ENCODE peak calls at places on chromosomes 6 and 20, in five cellular contexts. One of them, this sample, is unnamed.

GRCh38 chr6:90989763-90990162 is 402.9 kb upstream of the MAP3K7 start:
- DNase-seq in SK-N-SH: no peak
- DNase-seq in HCT116: no peak
- DNase-seq in K562: no peak
- DNase-seq in GM12878: no peak
- DNase-seq in this sample: no peak

GRCh38 chr20:4944518-4944917 is 56.8 kb downstream of the SLC23A2 start:
- DNase-seq in SK-N-SH: no peak
- DNase-seq in HCT116: no peak
- DNase-seq in K562: no peak
- DNase-seq in GM12878: no peak
- DNase-seq in this sample: no peak

GRCh38 chr6:129215246-129215645 is 332.3 kb downstream of the LAMA2 start:
- DNase-seq in SK-N-SH: no peak
- DNase-seq in HCT116: no peak
- DNase-seq in K562: no peak
- DNase-seq in GM12878: no peak
- DNase-seq in this sample: no peak

GRCh38 chr20:31569163-31570020 is 35.7 kb upstream of the ID1 start:
- DNase-seq in SK-N-SH: peak
- DNase-seq in HCT116: no peak
- DNase-seq in K562: peak
- DNase-seq in GM12878: no peak
- DNase-seq in this sample: peak

GRCh38 chr6:141552463-141552862 is 580.3 kb upstream of the GJE1 start:
- DNase-seq in SK-N-SH: no peak
- DNase-seq in HCT116: peak
- DNase-seq in K562: no peak
- DNase-seq in GM12878: peak
- DNase-seq in this sample: no peak

GRCh38 chr6:146135167-146135566 is 106.3 kb downstream of the GRM1 start:
- DNase-seq in SK-N-SH: no peak
- DNase-seq in HCT116: no peak
- DNase-seq in K562: no peak
- DNase-seq in GM12878: no peak
- DNase-seq in this sample: no peak

GRCh38 chr20:56621730-56622129 is 7.4 kb upstream of the TFAP2C start:
- DNase-seq in SK-N-SH: no peak
- DNase-seq in HCT116: no peak
- DNase-seq in K562: no peak
- DNase-seq in GM12878: no peak
- DNase-seq in this sample: no peak

GRCh38 chr20:6142348-6142993 is 19.6 kb upstream of the FERMT1 start:
- DNase-seq in SK-N-SH: peak
- DNase-seq in HCT116: peak
- DNase-seq in K562: peak
- DNase-seq in GM12878: peak
- DNase-seq in this sample: peak

GRCh38 chr20:2246081-2246491 is 49.7 kb upstream of the TGM3 start:
- DNase-seq in SK-N-SH: no peak
- DNase-seq in HCT116: no peak
- DNase-seq in K562: no peak
- DNase-seq in GM12878: no peak
- DNase-seq in this sample: no peak

GRCh38 chr20:58800134-58800650 is 50.5 kb downstream of the GNAS-AS1 start:
- DNase-seq in SK-N-SH: no peak
- DNase-seq in HCT116: no peak
- DNase-seq in K562: no peak
- DNase-seq in GM12878: no peak
- DNase-seq in this sample: no peak

GRCh38 chr6:74780831-74781230 is 425.0 kb downstream of the COL12A1 start:
- DNase-seq in SK-N-SH: no peak
- DNase-seq in HCT116: no peak
- DNase-seq in K562: no peak
- DNase-seq in GM12878: no peak
- DNase-seq in this sample: no peak

GRCh38 chr6:72260489-72260888 is 361.4 kb upstream of the KCNQ5 start:
- DNase-seq in SK-N-SH: no peak
- DNase-seq in HCT116: no peak
- DNase-seq in K562: no peak
- DNase-seq in GM12878: no peak
- DNase-seq in this sample: peak

DNA sequence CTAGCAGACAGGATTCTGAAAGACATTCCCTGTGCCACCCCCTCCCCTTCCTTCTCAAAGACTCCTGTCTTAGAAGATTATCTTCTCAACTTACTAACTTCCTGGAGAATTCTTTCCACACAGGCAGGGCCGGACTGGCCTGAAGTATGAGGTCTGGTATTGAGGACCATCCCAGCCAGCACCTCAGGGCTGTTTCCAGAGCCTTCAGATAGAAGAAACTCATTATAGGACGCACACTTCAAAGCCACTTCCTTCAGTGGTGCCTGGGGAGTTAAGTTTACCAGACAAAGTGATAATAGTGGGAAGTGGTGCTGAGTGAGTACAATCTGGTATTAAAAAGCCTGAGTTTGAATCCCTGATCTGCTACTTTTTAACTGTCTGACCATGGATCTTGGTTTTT is 15.6 kb downstream of the KCNS1 start:
- DNase-seq in SK-N-SH: no peak
- DNase-seq in HCT116: no peak
- DNase-seq in K562: no peak
- DNase-seq in GM12878: no peak
- DNase-seq in this sample: no peak
- TF ChIP-seq JUND in SK-N-SH: no peak
- TF ChIP-seq JUND in HCT116: no peak
- TF ChIP-seq JUND in K562: no peak
- TF ChIP-seq JUND in GM12878: no peak
- TF ChIP-seq JUND in this sample: no peak

GRCh38 chr6:41097467-41098090 is 24.8 kb downstream of the NFYA start:
- DNase-seq in SK-N-SH: no peak
- DNase-seq in HCT116: no peak
- DNase-seq in K562: no peak
- DNase-seq in GM12878: no peak
- DNase-seq in this sample: no peak

GRCh38 chr6:41090841-41091761 is 18.3 kb downstream of the NFYA start:
- DNase-seq in SK-N-SH: no peak
- DNase-seq in HCT116: no peak
- DNase-seq in K562: no peak
- DNase-seq in GM12878: no peak
- DNase-seq in this sample: no peak

GRCh38 chr6:41088451-41088850 is 15.7 kb downstream of the NFYA start:
- DNase-seq in SK-N-SH: no peak
- DNase-seq in HCT116: no peak
- DNase-seq in K562: no peak
- DNase-seq in GM12878: no peak
- DNase-seq in this sample: no peak

GRCh38 chr6:41093729-41094128 is 21.0 kb downstream of the NFYA start:
- DNase-seq in SK-N-SH: no peak
- DNase-seq in HCT116: no peak
- DNase-seq in K562: no peak
- DNase-seq in GM12878: no peak
- DNase-seq in this sample: no peak

DNA sequence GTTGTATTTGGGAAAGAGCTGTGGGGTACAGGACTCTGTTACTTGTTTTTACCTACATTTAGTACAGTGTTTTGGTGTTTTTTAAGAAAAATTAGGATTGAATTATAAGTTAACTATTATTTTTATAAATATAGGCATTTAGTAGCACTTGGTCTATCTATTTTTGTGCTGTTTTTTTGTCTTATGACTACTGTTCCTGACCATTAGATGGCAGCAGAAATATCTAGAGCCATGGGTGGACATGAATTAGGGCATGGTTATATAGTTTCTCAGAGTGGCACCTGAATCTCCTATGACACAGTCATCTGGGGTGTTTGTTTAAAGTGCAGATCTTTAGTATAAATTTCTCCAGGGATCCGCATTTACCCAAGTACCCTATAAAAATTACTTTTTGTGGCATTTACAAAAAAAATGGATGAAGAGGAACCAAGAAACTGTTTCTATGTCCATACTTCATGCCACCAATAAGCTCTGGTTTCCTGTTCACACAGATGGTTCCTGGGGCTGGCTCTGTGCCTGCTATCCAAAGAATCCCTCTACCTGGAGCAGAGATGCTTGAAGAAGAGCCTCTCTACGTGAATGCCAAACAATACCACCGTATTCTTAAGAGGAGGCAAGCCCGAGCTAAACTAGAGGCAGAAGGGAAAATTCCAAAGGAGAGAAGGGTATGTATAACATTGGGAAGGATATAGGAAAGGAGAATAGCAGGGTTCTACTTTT is 19.8 kb downstream of the NFYA start:
- DNase-seq in SK-N-SH: peak
- DNase-seq in HCT116: no peak
- DNase-seq in K562: peak
- DNase-seq in GM12878: no peak
- DNase-seq in this sample: no peak
- TF ChIP-seq JUND in SK-N-SH: no peak
- TF ChIP-seq JUND in HCT116: no peak
- TF ChIP-seq JUND in K562: no peak
- TF ChIP-seq JUND in GM12878: no peak
- TF ChIP-seq JUND in this sample: no peak

DNA sequence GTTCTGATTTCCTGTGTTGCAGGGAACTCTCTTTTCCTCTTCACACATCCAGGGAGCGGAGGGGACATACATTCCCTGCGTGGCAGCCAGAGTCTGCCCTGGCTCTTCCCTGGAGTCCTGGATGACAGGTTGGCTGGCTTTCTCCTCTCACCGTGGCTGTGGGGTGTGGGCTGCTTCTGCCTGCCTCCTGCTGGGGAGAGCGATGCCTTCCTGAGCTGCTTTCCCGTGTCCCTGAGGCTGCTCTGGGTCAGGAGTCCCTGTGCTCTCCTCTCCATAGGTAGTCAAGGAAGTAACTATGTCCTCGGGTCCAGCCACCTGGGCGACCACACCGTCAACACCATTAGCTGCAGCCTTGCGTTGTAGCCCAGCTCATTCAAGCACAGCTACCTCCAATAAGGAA is 451.7 kb downstream of the QKI start:
- DNase-seq in SK-N-SH: no peak
- DNase-seq in HCT116: no peak
- DNase-seq in K562: peak
- DNase-seq in GM12878: no peak
- DNase-seq in this sample: no peak
- TF ChIP-seq JUND in SK-N-SH: no peak
- TF ChIP-seq JUND in HCT116: no peak
- TF ChIP-seq JUND in K562: no peak
- TF ChIP-seq JUND in GM12878: no peak
- TF ChIP-seq JUND in this sample: no peak

GRCh38 chr6:105834548-105834947 is 251.6 kb upstream of the PRDM1 start:
- DNase-seq in SK-N-SH: no peak
- DNase-seq in HCT116: no peak
- DNase-seq in K562: no peak
- DNase-seq in GM12878: no peak
- DNase-seq in this sample: no peak

GRCh38 chr6:105831321-105831720 is 254.8 kb upstream of the PRDM1 start:
- DNase-seq in SK-N-SH: no peak
- DNase-seq in HCT116: no peak
- DNase-seq in K562: no peak
- DNase-seq in GM12878: no peak
- DNase-seq in this sample: no peak

GRCh38 chr6:105835373-105835772 is 250.8 kb upstream of the PRDM1 start:
- DNase-seq in SK-N-SH: no peak
- DNase-seq in HCT116: peak
- DNase-seq in K562: peak
- DNase-seq in GM12878: no peak
- DNase-seq in this sample: no peak

GRCh38 chr6:105836379-105836778 is 249.8 kb upstream of the PRDM1 start:
- DNase-seq in SK-N-SH: no peak
- DNase-seq in HCT116: no peak
- DNase-seq in K562: no peak
- DNase-seq in GM12878: no peak
- DNase-seq in this sample: no peak

DNA sequence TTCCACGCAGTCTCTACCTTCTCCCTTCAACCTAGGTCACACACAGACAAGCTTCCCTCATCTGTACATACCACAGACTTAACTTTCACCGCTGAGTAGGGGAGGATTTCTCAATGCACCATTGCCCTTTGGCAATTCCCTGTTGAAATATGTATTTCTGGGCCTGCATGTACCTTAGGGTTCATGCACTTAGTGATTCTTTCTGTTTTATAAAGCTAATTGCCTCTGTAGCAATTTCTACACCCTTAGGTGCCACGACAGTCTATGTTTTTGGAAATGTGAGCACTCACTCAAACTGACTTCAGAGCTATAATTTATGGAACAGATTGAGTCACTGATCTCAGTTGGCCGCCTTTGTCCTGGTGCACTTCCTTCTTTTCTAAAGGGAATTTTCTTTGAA is 253.8 kb upstream of the PRDM1 start:
- DNase-seq in SK-N-SH: no peak
- DNase-seq in HCT116: no peak
- DNase-seq in K562: no peak
- DNase-seq in GM12878: no peak
- DNase-seq in this sample: peak
- TF ChIP-seq JUND in SK-N-SH: no peak
- TF ChIP-seq JUND in HCT116: no peak
- TF ChIP-seq JUND in K562: peak
- TF ChIP-seq JUND in GM12878: no peak
- TF ChIP-seq JUND in this sample: no peak

GRCh38 chr20:34691838-34692237 is 12.3 kb upstream of the TP53INP2 start:
- DNase-seq in SK-N-SH: no peak
- DNase-seq in HCT116: no peak
- DNase-seq in K562: no peak
- DNase-seq in GM12878: no peak
- DNase-seq in this sample: no peak

GRCh38 chr20:34683667-34684066 is 6.8 kb upstream of the PIGU start:
- DNase-seq in SK-N-SH: no peak
- DNase-seq in HCT116: no peak
- DNase-seq in K562: no peak
- DNase-seq in GM12878: no peak
- DNase-seq in this sample: no peak

GRCh38 chr20:34693414-34693813 is 10.7 kb upstream of the TP53INP2 start:
- DNase-seq in SK-N-SH: no peak
- DNase-seq in HCT116: no peak
- DNase-seq in K562: no peak
- DNase-seq in GM12878: no peak
- DNase-seq in this sample: no peak

DNA sequence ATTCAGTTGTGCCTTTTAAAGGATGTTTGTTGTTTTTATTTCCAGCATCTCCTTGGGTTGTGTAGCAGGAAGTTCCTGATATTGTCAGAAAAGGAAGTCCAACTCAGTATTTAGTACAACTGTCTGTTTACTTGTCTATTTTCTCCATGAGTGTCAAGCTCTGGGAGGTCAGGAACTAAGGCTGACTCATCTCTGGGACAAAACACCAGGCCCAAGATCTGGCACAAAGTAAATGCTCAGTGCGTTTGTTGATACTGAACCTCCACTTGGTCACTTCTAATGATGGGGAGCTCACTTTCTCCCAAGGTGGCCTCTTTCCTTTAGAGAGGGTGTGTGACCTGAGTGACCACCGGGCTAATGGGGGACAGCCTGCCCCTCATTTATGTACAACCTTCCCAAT is 12.6 kb upstream of the PIGU start:
- DNase-seq in SK-N-SH: no peak
- DNase-seq in HCT116: no peak
- DNase-seq in K562: no peak
- DNase-seq in GM12878: no peak
- DNase-seq in this sample: peak
- TF ChIP-seq JUND in SK-N-SH: no peak
- TF ChIP-seq JUND in HCT116: no peak
- TF ChIP-seq JUND in K562: peak
- TF ChIP-seq JUND in GM12878: no peak
- TF ChIP-seq JUND in this sample: no peak